ENCODE peak calls at places on chromosomes 13 and 19, in eight cellular contexts. Y is coronary artery; K is CD8-positive, alpha-beta T cell; P is GM06990; J is H1; V is IMR-90; X is epithelial cell of proximal tubule; M is brain microvascular endothelial cell. H is an unnamed sample.

GRCh38 chr19:18795540-18795939 is 4.4 kb upstream of the COMP start:
- DNase-seq in Y (no peak), K (no peak), P (no peak), J (no peak), V (no peak), X (no peak), M (no peak), H (no peak)

GRCh38 chr13:53141336-53141735 is 112.7 kb downstream of the OLFM4 start:
- DNase-seq in Y (no peak), K (no peak), P (no peak), J (no peak), V (no peak), X (no peak), M (no peak), H (no peak)

GRCh38 chr19:2208975-2209374 is 27.2 kb downstream of the PLEKHJ1 start:
- DNase-seq in Y (no peak), K (no peak), P (no peak), J (no peak), V (no peak), X (no peak), M (no peak), H (no peak)

GRCh38 chr13:24323739-24324075 is 14.3 kb downstream of the C1QTNF9 start:
- DNase-seq in Y (no peak), K (no peak), P (no peak), J (no peak), V (no peak), X (no peak), M (no peak), H (no peak)

GRCh38 chr13:40764587-40765403 is 6.2 kb downstream of the MRPS31 start:
- DNase-seq in Y (no peak), K (peak; percentile 26), P (no peak), J (no peak), V (no peak), X (no peak), M (peak; percentile 9), H (no peak)

GRCh38 chr19:3458595-3459284 is 21.6 kb downstream of the SMIM24 start:
- DNase-seq in Y (no peak), K (no peak), P (no peak), J (no peak), V (peak; percentile 25), X (no peak), M (no peak), H (peak; percentile 34)

GRCh38 chr19:42480335-42481095 is 37.8 kb upstream of the CXCL17 start:
- DNase-seq in Y (no peak), K (no peak), P (no peak), J (no peak), V (peak; percentile 47), X (no peak), M (peak; percentile 50), H (no peak)

GRCh38 chr19:4428326-4428975 is 26.0 kb downstream of the CHAF1A start:
- DNase-seq in Y (no peak), K (no peak), P (no peak), J (no peak), V (no peak), X (no peak), M (no peak), H (no peak)

GRCh38 chr19:8224394-8225145 is 15.4 kb downstream of the CERS4 start:
- DNase-seq in Y (no peak), K (no peak), P (no peak), J (no peak), V (no peak), X (peak; percentile 29), M (no peak), H (peak; percentile 5)

GRCh38 chr13:111915104-111915551 is 151.8 kb upstream of the SOX1 start:
- DNase-seq in Y (peak; percentile 45), K (no peak), P (no peak), J (no peak), V (no peak), X (no peak), M (no peak), H (no peak)

GRCh38 chr13:51778407-51778806 is 25.6 kb downstream of the DHRS12 start:
- DNase-seq in Y (no peak), K (no peak), P (no peak), J (no peak), V (no peak), X (no peak), M (no peak), H (no peak)

GRCh38 chr19:53959176-53959757 is 3.5 kb upstream of the CACNG8 start:
- DNase-seq in Y (no peak), K (no peak), P (no peak), J (no peak), V (no peak), X (no peak), M (no peak), H (no peak)

GRCh38 chr13:30256713-30257432 is 50.5 kb downstream of the KATNAL1 start:
- DNase-seq in Y (no peak), K (no peak), P (no peak), J (no peak), V (no peak), X (no peak), M (no peak), H (no peak)

GRCh38 chr13:22738357-22738756 is 442.4 kb upstream of the SGCG start:
- DNase-seq in Y (no peak), K (no peak), P (no peak), J (no peak), V (no peak), X (no peak), M (no peak), H (no peak)

GRCh38 chr13:99661791-99662190 is 160.5 kb downstream of the TM9SF2 start:
- DNase-seq in Y (no peak), K (no peak), P (no peak), J (peak; percentile 75), V (no peak), X (no peak), M (no peak), H (no peak)

DNA sequence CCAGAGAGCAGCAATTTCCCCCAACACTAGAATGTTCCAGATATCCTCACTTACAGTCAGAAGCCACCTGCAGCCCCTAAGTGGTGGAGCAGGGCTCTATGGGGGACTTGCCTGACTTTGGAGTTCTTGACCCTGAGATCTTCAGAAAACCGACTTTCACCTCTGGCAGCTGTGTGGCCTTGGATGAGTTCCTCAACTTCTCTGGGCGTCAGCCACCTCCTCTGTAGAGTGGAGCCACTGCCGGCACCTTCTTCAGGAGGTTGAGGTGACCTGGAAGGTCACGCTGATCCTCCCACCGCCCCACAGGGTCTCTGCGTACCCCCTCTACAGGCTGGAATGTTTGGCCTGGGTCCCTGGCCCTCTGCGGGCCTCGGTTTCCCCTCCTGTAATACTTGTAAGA is 7.1 kb upstream of the FUT5 start:
- DNase-seq in Y (no peak), K (no peak), P (no peak), J (no peak), V (no peak), X (no peak), M (no peak), H (no peak)
- H3K4me3 ChIP-seq in Y (no peak overlapping the region), K (no peak overlapping the region), P (no peak overlapping the region), J (no peak overlapping the region), V (no peak overlapping the region), X (no peak overlapping the region), M (no peak overlapping the region), H (no peak overlapping the region)

GRCh38 chr19:29524201-29524911 is 1.4 kb upstream of the VSTM2B start:
- DNase-seq in Y (no peak), K (no peak), P (no peak), J (no peak), V (no peak), X (no peak), M (no peak), H (no peak)
- H3K4me3 ChIP-seq in Y (no peak overlapping the region), K (no peak overlapping the region), P (no peak overlapping the region), J (peak overlapping the region; percentile 43), V (no peak overlapping the region), X (no peak overlapping the region), M (no peak overlapping the region), H (no peak overlapping the region)

DNA sequence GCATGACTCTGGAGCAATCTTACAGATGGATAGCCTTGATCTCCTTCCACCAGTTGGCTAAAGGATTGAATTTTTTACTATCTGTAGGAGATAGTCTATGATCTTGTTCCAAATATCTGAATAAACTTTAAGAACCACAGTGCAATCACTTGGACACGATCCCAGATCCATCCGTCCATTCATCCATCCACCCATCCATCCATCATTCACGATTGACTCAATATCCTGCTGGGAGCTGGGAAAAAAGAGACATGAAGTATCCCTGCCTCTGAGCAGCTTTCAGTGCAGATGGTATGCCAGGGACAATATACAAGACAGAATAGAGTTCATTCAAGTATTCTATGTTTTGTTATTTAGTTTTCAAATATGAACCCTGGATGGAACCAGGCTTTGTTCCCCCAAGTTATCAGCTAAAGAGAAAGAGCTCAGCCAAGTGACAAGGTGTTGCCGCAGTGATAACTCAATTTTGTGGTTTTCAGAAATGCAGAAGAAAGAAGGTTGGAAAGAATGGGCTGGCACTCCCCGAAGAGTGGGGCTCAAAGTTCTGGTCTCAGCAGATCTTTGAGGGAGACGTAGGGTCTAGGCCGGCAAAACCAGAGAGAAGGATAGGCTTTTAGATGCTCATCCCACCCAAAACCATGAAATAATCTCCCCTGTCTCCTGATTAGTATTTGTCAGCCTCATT is 66.3 kb downstream of the IRS2 start:
- DNase-seq in Y (no peak), K (no peak), P (no peak), J (no peak), V (no peak), X (no peak), M (no peak), H (no peak)
- H3K4me3 ChIP-seq in Y (no peak overlapping the region), K (no peak overlapping the region), P (no peak overlapping the region), J (no peak overlapping the region), V (no peak overlapping the region), X (no peak overlapping the region), M (no peak overlapping the region), H (no peak overlapping the region)

GRCh38 chr13:28494537-28494860 is 429 bp downstream of the FLT1 start:
- DNase-seq in Y (no peak), K (no peak), P (no peak), J (no peak), V (no peak), X (no peak), M (no peak), H (no peak)
- H3K4me3 ChIP-seq in Y (peak overlapping the region; percentile 76), K (peak overlapping the region; percentile 45), P (peak overlapping the region; percentile 54), J (peak overlapping the region; percentile 68), V (peak overlapping the region; percentile 94), X (no peak overlapping the region), M (peak overlapping the region; percentile 63), H (peak overlapping the region; percentile 49)

DNA sequence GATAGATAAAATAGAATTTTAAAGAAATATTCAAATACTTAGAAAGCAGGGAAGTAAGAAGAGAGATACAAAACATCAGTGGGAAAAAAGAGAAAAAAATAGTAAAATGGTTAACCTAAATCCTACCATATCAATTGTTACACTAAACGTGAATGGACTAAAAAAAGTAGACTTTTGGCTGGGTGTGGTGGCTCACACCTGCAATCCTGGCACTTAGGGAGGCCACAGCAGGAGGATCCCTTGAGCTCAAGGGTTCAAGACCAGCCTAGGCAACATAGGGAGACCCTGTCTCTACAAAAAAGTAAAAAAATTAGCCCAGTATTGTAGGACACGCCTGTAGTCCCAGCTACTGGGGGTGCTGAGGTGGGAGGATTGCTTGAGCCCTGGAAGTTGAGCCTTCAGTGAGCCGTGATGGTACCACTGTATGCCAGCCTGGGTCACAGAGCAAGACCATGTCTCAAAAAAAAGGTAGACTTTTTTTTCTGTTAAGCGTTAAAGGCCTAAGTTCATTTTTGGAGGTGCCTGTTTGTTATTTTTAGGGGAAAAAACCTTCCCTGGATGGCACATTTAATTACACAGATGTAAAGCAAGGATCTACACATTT is 29.6 kb downstream of the KLF5 start:
- DNase-seq in Y (no peak), K (no peak), P (no peak), J (no peak), V (no peak), X (no peak), M (no peak), H (no peak)
- H3K4me3 ChIP-seq in Y (no peak overlapping the region), K (no peak overlapping the region), P (no peak overlapping the region), J (no peak overlapping the region), V (no peak overlapping the region), X (no peak overlapping the region), M (no peak overlapping the region), H (no peak overlapping the region)

H was measured in skeletal muscle cell.